ENCODE peak calls at places on chromosome X, in eight cellular contexts. L, U, M, R, G, J, C and P are unnamed samples.

GRCh38 chrX:25650216-25650615 is 487.9 kb upstream of the MAGEB18 start:
- DNase-seq in L (peak; percentile 0), U (no peak), M (no peak), R (no peak), G (no peak), J (peak; percentile 10), C (no peak), P (no peak)

GRCh38 chrX:71184803-71185495 is 38.1 kb upstream of the GJB1 start:
- DNase-seq in L (no peak), U (no peak), M (no peak), R (no peak), G (no peak), J (no peak), C (no peak), P (no peak)

GRCh38 chrX:123184858-123185251 is 777 bp downstream of the GRIA3 start:
- DNase-seq in L (no peak), U (no peak), M (no peak), R (no peak), G (peak; percentile 0), J (no peak), C (peak; percentile 33), P (no peak)

GRCh38 chrX:128973033-128973432 is 550.3 kb downstream of the SMARCA1 start:
- DNase-seq in L (no peak), U (no peak), M (no peak), R (no peak), G (no peak), J (no peak), C (no peak), P (no peak)

GRCh38 chrX:117633277-117633676 is 483.3 kb downstream of the KLHL13 start:
- DNase-seq in L (no peak), U (no peak), M (no peak), R (no peak), G (no peak), J (no peak), C (no peak), P (no peak)

GRCh38 chrX:145792281-145792680 is 25.3 kb upstream of the SLITRK2 start:
- DNase-seq in L (no peak), U (no peak), M (no peak), R (no peak), G (no peak), J (no peak), C (no peak), P (no peak)

GRCh38 chrX:13893826-13894225 is 76.9 kb upstream of the GPM6B start:
- DNase-seq in L (peak; percentile 32), U (no peak), M (no peak), R (no peak), G (no peak), J (no peak), C (no peak), P (no peak)

GRCh38 chrX:40931921-40932320 is 153.3 kb upstream of the USP9X start:
- DNase-seq in L (no peak), U (no peak), M (no peak), R (no peak), G (no peak), J (peak; percentile 29), C (no peak), P (no peak)

GRCh38 chrX:68945603-68946228 is 116.9 kb downstream of the EFNB1 start:
- DNase-seq in L (peak; percentile 44), U (no peak), M (no peak), R (no peak), G (no peak), J (peak; percentile 86), C (peak; percentile 30), P (no peak)

GRCh38 chrX:103556941-103557340 is 28.4 kb upstream of the TCEAL4 start:
- DNase-seq in L (no peak), U (no peak), M (no peak), R (no peak), G (no peak), J (no peak), C (no peak), P (no peak)

GRCh38 chrX:1391707-1392375 is at the start of gene SLC25A6:
- DNase-seq in L (peak; percentile 98), U (peak; percentile 100), M (no peak), R (peak; percentile 99), G (no peak), J (peak; percentile 98), C (peak; percentile 97), P (peak; percentile 98)

GRCh38 chrX:132533409-132533808 is 44.6 kb upstream of the MBNL3 start:
- DNase-seq in L (peak; percentile 0), U (no peak), M (no peak), R (no peak), G (no peak), J (no peak), C (no peak), P (no peak)

GRCh38 chrX:8273451-8273894 is 102.4 kb upstream of the VCX2 start:
- DNase-seq in L (peak; percentile 7), U (no peak), M (no peak), R (no peak), G (no peak), J (peak; percentile 22), C (peak; percentile 0), P (no peak)

GRCh38 chrX:40504801-40505605 is 75.8 kb upstream of the ATP6AP2 start:
- DNase-seq in L (peak; percentile 94), U (no peak), M (no peak), R (no peak), G (no peak), J (peak; percentile 50), C (peak; percentile 87), P (peak; percentile 30)

GRCh38 chrX:107154787-107155620 is 36.4 kb upstream of the RBM41 start:
- DNase-seq in L (peak; percentile 39), U (peak; percentile 0), M (peak; percentile 28), R (no peak), G (no peak), J (peak; percentile 0), C (peak; percentile 4), P (no peak)

GRCh38 chrX:130145123-130145522 is 20.5 kb downstream of the AIFM1 start:
- DNase-seq in L (no peak), U (no peak), M (no peak), R (no peak), G (no peak), J (no peak), C (peak; percentile 2), P (no peak)

GRCh38 chrX:131830400-131831184 is 192.5 kb upstream of the STK26 start:
- DNase-seq in L (peak; percentile 83), U (peak; percentile 18), M (peak; percentile 0), R (no peak), G (peak; percentile 50), J (peak; percentile 82), C (peak; percentile 58), P (peak; percentile 71)

GRCh38 chrX:29237972-29238371 is 650.7 kb downstream of the IL1RAPL1 start:
- DNase-seq in L (no peak), U (no peak), M (no peak), R (no peak), G (no peak), J (no peak), C (no peak), P (no peak)

GRCh38 chrX:7270018-7270417 is 122.1 kb upstream of the PUDP start:
- DNase-seq in L (no peak), U (no peak), M (no peak), R (no peak), G (no peak), J (no peak), C (peak; percentile 57), P (no peak)

GRCh38 chrX:94053575-94053974 is 379.6 kb downstream of the FAM133A start:
- DNase-seq in L (no peak), U (no peak), M (no peak), R (no peak), G (no peak), J (no peak), C (no peak), P (no peak)

GRCh38 chrX:54695816-54696487 is 102.1 kb downstream of the ITIH6 start:
- DNase-seq in L (no peak), U (no peak), M (no peak), R (no peak), G (no peak), J (no peak), C (peak; percentile 1), P (no peak)

GRCh38 chrX:38803609-38804480 is 2.6 kb downstream of the MID1IP1 start:
- DNase-seq in L (peak; percentile 76), U (peak; percentile 64), M (peak; percentile 59), R (peak; percentile 37), G (peak; percentile 88), J (peak; percentile 68), C (peak; percentile 80), P (peak; percentile 49)

GRCh38 chrX:72128881-72129280 is 2.8 kb downstream of the RTL5 start:
- DNase-seq in L (no peak), U (peak; percentile 13), M (peak; percentile 36), R (no peak), G (no peak), J (peak; percentile 16), C (peak; percentile 20), P (no peak)